ENCODE peak calls at places on chromosomes 4 and X, in five cellular contexts. D is AG09319, T is GM23248, Y is AG10803, F is T-helper 1 cell. O is an unnamed sample.

GRCh38 chr4:2648159-2648814 is 107.8 kb downstream of the TNIP2 start:
- DNase-seq in Y (no peak), D (no peak), T (no peak), F (no peak), O (no peak)

GRCh38 chr4:126851391-126851790 is 781.4 kb upstream of the INTU start:
- DNase-seq in D (no peak), F (no peak), T (peak), Y (peak), O (no peak)

GRCh38 chr4:848803-849477 is 23.0 kb upstream of the CPLX1 start:
- DNase-seq in D (no peak), Y (no peak), T (no peak), F (no peak), O (no peak)

GRCh38 chr4:168604496-168605373 is 107.9 kb downstream of the PALLD start:
- DNase-seq in D (no peak), T (peak), F (no peak), Y (peak), O (no peak)

GRCh38 chrX:14027031-14027430 is 2.7 kb downstream of the GEMIN8 start:
- DNase-seq in D (no peak), Y (no peak), T (peak), F (no peak), O (no peak)

GRCh38 chrX:77447339-77448149 is at the start of gene FGF16:
- DNase-seq in T (no peak), D (no peak), Y (no peak), F (no peak), O (no peak)

GRCh38 chr4:134200811-134201215 is 776 bp downstream of the PABPC4L start:
- DNase-seq in T (no peak), Y (no peak), F (no peak), D (no peak), O (no peak)

GRCh38 chr4:22625301-22625700 is 67.4 kb upstream of the GBA3 start:
- DNase-seq in D (no peak), T (peak), Y (no peak), F (no peak), O (no peak)

GRCh38 chr4:180281726-180282125 is 1961.5 kb upstream of the TENM3 start:
- DNase-seq in D (no peak), T (no peak), Y (no peak), F (no peak), O (no peak)

GRCh38 chrX:52574416-52575275 is 57.8 kb upstream of the XAGE1B start:
- DNase-seq in D (peak), Y (peak), T (peak), F (no peak), O (no peak)

GRCh38 chr4:38768968-38769394 is 13.8 kb downstream of the TLR10 start:
- DNase-seq in T (no peak), F (no peak), Y (peak), D (no peak), O (no peak)

GRCh38 chrX:72306851-72307645 is 1.3 kb upstream of the CITED1 start:
- DNase-seq in Y (peak), F (no peak), T (peak), D (no peak), O (no peak)

GRCh38 chr4:2714918-2715317 is 41.2 kb downstream of the TNIP2 start:
- DNase-seq in F (no peak), D (no peak), Y (peak), T (no peak), O (no peak)

GRCh38 chrX:111131572-111131971 is 35.6 kb downstream of the PAK3 start:
- DNase-seq in D (no peak), Y (peak), F (no peak), T (no peak), O (no peak)

GRCh38 chrX:71177327-71177726 is 32.7 kb downstream of the NLGN3 start:
- DNase-seq in T (peak), Y (peak), F (no peak), D (no peak), O (no peak)

GRCh38 chr4:55291227-55291629 is 54.8 kb upstream of the SRD5A3 start:
- DNase-seq in Y (peak), F (no peak), T (peak), D (no peak), O (no peak)

GRCh38 chrX:155949098-155949497 is 48.4 kb upstream of the IL9R start:
- DNase-seq in D (no peak), T (no peak), Y (no peak), F (no peak), O (no peak)

GRCh38 chr4:76905521-76905920 is 7.6 kb upstream of the SOWAHB start:
- DNase-seq in Y (peak), T (peak), F (no peak), D (peak), O (no peak)

GRCh38 chr4:8410641-8411271 is 29.8 kb downstream of the ACOX3 start:
- DNase-seq in D (no peak), Y (peak), T (peak), F (no peak), O (no peak)

GRCh38 chrX:48466696-48467095 is 3.4 kb downstream of the SLC38A5 start:
- DNase-seq in T (no peak), Y (no peak), F (no peak), D (no peak), O (no peak)

GRCh38 chr4:8125526-8126056 is 33.0 kb downstream of the ABLIM2 start:
- DNase-seq in D (no peak), F (no peak), T (no peak), Y (no peak), O (no peak)

GRCh38 chr4:74376888-74377483 is 12.0 kb downstream of the EREG start:
- DNase-seq in D (peak), Y (peak), F (no peak), T (peak), O (no peak)

GRCh38 chrX:53065066-53065465 is 16.5 kb downstream of the GPR173 start:
- DNase-seq in F (no peak), D (no peak), T (no peak), Y (no peak), O (no peak)

GRCh38 chrX:46912673-46913491 is 661 bp downstream of the JADE3 start:
- DNase-seq in D (no peak), Y (peak), T (peak), F (peak), O (no peak)

GRCh38 chr4:182257503-182257902 is 14.3 kb downstream of the TENM3 start:
- DNase-seq in F (no peak), Y (no peak), T (no peak), D (no peak), O (no peak)

GRCh38 chr4:82705881-82706280 is 92.7 kb downstream of the SCD5 start:
- DNase-seq in F (no peak), Y (no peak), T (no peak), D (no peak), O (no peak)

GRCh38 chr4:128371004-128371777 is 83.6 kb upstream of the PGRMC2 start:
- DNase-seq in Y (peak), D (no peak), T (peak), F (no peak), O (no peak)

GRCh38 chr4:1517592-1518411 is 111.6 kb upstream of the NKX1-1 start:
- DNase-seq in Y (no peak), T (no peak), F (no peak), D (no peak), O (no peak)

GRCh38 chr4:3322059-3322550 is 29.3 kb downstream of the RGS12 start:
- DNase-seq in T (peak), D (no peak), F (no peak), Y (peak), O (no peak)

GRCh38 chr4:119873794-119874325 is 192.8 kb downstream of the MAD2L1 start:
- DNase-seq in Y (no peak), D (no peak), T (no peak), F (no peak), O (no peak)

GRCh38 chrX:150329282-150329681 is 33.8 kb upstream of the MAMLD1 start:
- DNase-seq in Y (no peak), T (no peak), D (no peak), F (no peak), O (no peak)

GRCh38 chr4:151804821-151805220 is 44.0 kb upstream of the GATB start:
- DNase-seq in F (no peak), T (peak), D (no peak), Y (no peak), O (no peak)

GRCh38 chrX:123698979-123699378 is 33.9 kb downstream of the THOC2 start:
- DNase-seq in D (no peak), F (no peak), T (no peak), Y (peak), O (no peak)

GRCh38 chr4:163544407-163545038 is 50.0 kb downstream of the TMA16 start:
- DNase-seq in F (peak), Y (peak), D (no peak), T (peak), O (peak)

GRCh38 chr4:151052785-151053184 is 37.7 kb upstream of the LRBA start:
- DNase-seq in F (no peak), Y (no peak), D (no peak), T (no peak), O (no peak)

GRCh38 chrX:131802836-131803626 is 220.1 kb upstream of the STK26 start:
- DNase-seq in T (no peak), D (peak), Y (no peak), F (no peak), O (peak)

GRCh38 chrX:70455366-70456202 is 10.9 kb downstream of the DLG3 start:
- DNase-seq in T (no peak), F (no peak), D (no peak), Y (no peak), O (no peak)

GRCh38 chr4:102536768-102537167 is 35.6 kb downstream of the NFKB1 start:
- DNase-seq in Y (no peak), T (no peak), D (no peak), F (no peak), O (no peak)

GRCh38 chr4:101345271-101345595 is 2.1 kb downstream of the PPP3CA start:
- DNase-seq in T (peak), Y (peak), F (no peak), D (peak), O (no peak)

GRCh38 chrX:48179691-48180090 is 16.9 kb downstream of the SSX5 start:
- DNase-seq in D (no peak), Y (no peak), T (no peak), F (no peak), O (no peak)